ENCODE peak calls at places on chromosome 17, in eight cellular contexts. T is GOT3; I is breast epithelium; L is GM23338; E is stimulated activated CD8-positive, alpha-beta memory T cell treated with anti-CD3 and anti-CD28 coated beads, Interleukin-7, amount 100 ng/mL, for 1 hour; Q is memory B cell; S is NCI-H1436 treated with DMSO at 0.1 percent for 48 hours; J is activated T-helper 1 cell treated with anti-CD3 and anti-CD28 coated beads, Interleukin-2, amount 50 U/mL, for 16 hours. Z is an unnamed sample.

GRCh38 chr17:81076097-81076754 is 41.3 kb downstream of the BAIAP2 start:
- DNase-seq in T (no peak), I (no peak), L (no peak), E (no peak), Q (no peak), S (no peak), J (no peak), Z (peak)

GRCh38 chr17:9256944-9257629 is 235.8 kb downstream of the NTN1 start:
- DNase-seq in T (no peak), I (no peak), L (no peak), E (no peak), Q (no peak), S (no peak), J (no peak), Z (peak)

GRCh38 chr17:2239882-2240430 is 63.6 kb downstream of the SMG6 start:
- DNase-seq in T (no peak), I (no peak), L (no peak), E (no peak), Q (peak), S (no peak), J (peak), Z (peak)

GRCh38 chr17:30271102-30271501 is 20.6 kb downstream of the BLMH start:
- DNase-seq in T (no peak), I (no peak), L (no peak), E (no peak), Q (no peak), S (no peak), J (no peak), Z (peak)

GRCh38 chr17:31596382-31597323 is 205.2 kb downstream of the RAB11FIP4 start:
- DNase-seq in T (peak), I (peak), L (peak), E (no peak), Q (peak), S (no peak), J (no peak), Z (peak)

GRCh38 chr17:81741594-81742452 is 29.7 kb downstream of the SLC25A10 start:
- DNase-seq in T (no peak), I (no peak), L (no peak), E (no peak), Q (no peak), S (no peak), J (no peak), Z (no peak)

GRCh38 chr17:48236681-48237134 is 129.1 kb downstream of the SNX11 start:
- DNase-seq in T (no peak), I (no peak), L (no peak), E (no peak), Q (no peak), S (no peak), J (no peak), Z (peak)

GRCh38 chr17:76445697-76446448 is 7.1 kb downstream of the UBE2O start:
- DNase-seq in T (no peak), I (no peak), L (no peak), E (no peak), Q (no peak), S (no peak), J (no peak), Z (no peak)

GRCh38 chr17:17902357-17902756 is 65.6 kb upstream of the SREBF1 start:
- DNase-seq in T (no peak), I (no peak), L (peak), E (no peak), Q (no peak), S (no peak), J (no peak), Z (no peak)

GRCh38 chr17:83133302-83134121 is 54.1 kb downstream of the METRNL start:
- DNase-seq in T (no peak), I (no peak), L (no peak), E (no peak), Q (no peak), S (no peak), J (no peak), Z (no peak)

GRCh38 chr17:48153711-48154642 is 46.4 kb downstream of the SNX11 start:
- DNase-seq in T (no peak), I (no peak), L (peak), E (no peak), Q (no peak), S (no peak), J (no peak), Z (peak)

GRCh38 chr17:8072339-8072726 is 15.2 kb downstream of the ALOX12B start:
- DNase-seq in T (no peak), I (no peak), L (peak), E (no peak), Q (no peak), S (no peak), J (no peak), Z (no peak)

GRCh38 chr17:48004973-48005372 is 32.6 kb downstream of the COPZ2 start:
- DNase-seq in T (no peak), I (no peak), L (no peak), E (no peak), Q (no peak), S (no peak), J (no peak), Z (no peak)

GRCh38 chr17:82019905-82020873 is 2.5 kb downstream of the CENPX start:
- DNase-seq in T (no peak), I (no peak), L (peak), E (peak), Q (no peak), S (no peak), J (peak), Z (no peak)

GRCh38 chr17:28973414-28973813 is 22.1 kb upstream of the PHF12 start:
- DNase-seq in T (no peak), I (no peak), L (no peak), E (no peak), Q (no peak), S (no peak), J (no peak), Z (no peak)

GRCh38 chr17:81870978-81871386 is at the start of gene ARHGDIA:
- DNase-seq in T (no peak), I (no peak), L (no peak), E (no peak), Q (no peak), S (no peak), J (no peak), Z (no peak)

GRCh38 chr17:56497132-56497531 is 96.4 kb upstream of the NOG start:
- DNase-seq in T (no peak), I (no peak), L (no peak), E (no peak), Q (no peak), S (no peak), J (no peak), Z (no peak)

GRCh38 chr17:8792646-8793045 is 6.5 kb downstream of the MFSD6L start:
- DNase-seq in T (no peak), I (no peak), L (no peak), E (no peak), Q (no peak), S (no peak), J (no peak), Z (no peak)

GRCh38 chr17:57871863-57872262 is 22.0 kb upstream of the MRPS23 start:
- DNase-seq in T (no peak), I (no peak), L (no peak), E (no peak), Q (no peak), S (no peak), J (no peak), Z (no peak)

GRCh38 chr17:4678448-4679026 is 25.4 kb downstream of the PELP1 start:
- DNase-seq in T (no peak), I (no peak), L (no peak), E (no peak), Q (no peak), S (no peak), J (no peak), Z (peak)

GRCh38 chr17:43852571-43852970 is 5.6 kb downstream of the CD300LG start:
- DNase-seq in T (no peak), I (no peak), L (no peak), E (no peak), Q (no peak), S (no peak), J (no peak), Z (no peak)

GRCh38 chr17:4721203-4722135 is 9.8 kb upstream of the MED11 start:
- DNase-seq in T (no peak), I (no peak), L (no peak), E (no peak), Q (peak), S (no peak), J (no peak), Z (no peak)

GRCh38 chr17:73423159-73423715 is 111.4 kb upstream of the CDC42EP4 start:
- DNase-seq in T (no peak), I (no peak), L (no peak), E (no peak), Q (no peak), S (no peak), J (no peak), Z (no peak)

GRCh38 chr17:5838661-5839300 is 231.4 kb upstream of the WSCD1 start:
- DNase-seq in T (no peak), I (no peak), L (peak), E (no peak), Q (no peak), S (no peak), J (no peak), Z (no peak)

GRCh38 chr17:54968954-54969400 is 412 bp downstream of the STXBP4 start:
- DNase-seq in T (no peak), I (peak), L (no peak), E (no peak), Q (no peak), S (no peak), J (no peak), Z (peak)

GRCh38 chr17:75365009-75365930 is 40.2 kb downstream of the GRB2 start:
- DNase-seq in T (no peak), I (no peak), L (no peak), E (no peak), Q (no peak), S (no peak), J (no peak), Z (no peak)

Z was measured in foreskin fibroblast.